ENCODE peak calls at places on chromosomes 12 and 14, in ten cellular contexts. X is ovary, P is stomach, S is endodermal cell, Q is K562, I is fibroblast of lung, Y is neural progenitor cell, M is OCI-LY7, D is brain microvascular endothelial cell, H is psoas muscle. N is an unnamed sample.

GRCh38 chr14:104602933-104603325 is 1.6 kb downstream of the TMEM179 start:
- DNase-seq in M (no peak), S (no peak), P (no peak), H (peak), Q (no peak), Y (no peak), X (no peak), D (no peak), I (no peak), N (peak)

GRCh38 chr14:28308727-28309126 is 457.9 kb upstream of the FOXG1 start:
- DNase-seq in X (no peak), Q (no peak), D (peak), M (no peak), S (no peak), H (no peak), P (no peak), Y (no peak), I (peak), N (no peak)

GRCh38 chr12:75921687-75922289 is 109.8 kb downstream of the PHLDA1 start:
- DNase-seq in S (no peak), H (no peak), I (no peak), P (peak), D (no peak), Q (no peak), M (no peak), Y (no peak), X (no peak), N (no peak)

GRCh38 chr12:76643438-76643837 is 83.9 kb upstream of the OSBPL8 start:
- DNase-seq in X (no peak), Y (no peak), I (peak), S (no peak), M (no peak), D (no peak), Q (no peak), H (no peak), P (no peak), N (no peak)

GRCh38 chr14:104971447-104972240 is 6.5 kb downstream of the AHNAK2 start:
- DNase-seq in Q (no peak), D (no peak), M (no peak), S (peak), I (no peak), P (no peak), X (no peak), Y (no peak), H (peak), N (no peak)

GRCh38 chr12:89693639-89694202 is 14.9 kb downstream of the ATP2B1 start:
- DNase-seq in I (peak), Q (no peak), S (no peak), P (no peak), X (no peak), M (no peak), D (no peak), Y (no peak), H (no peak), N (no peak)

GRCh38 chr14:61750708-61751474 is 11.3 kb upstream of the SNAPC1 start:
- DNase-seq in D (no peak), X (peak), P (peak), H (peak), M (peak), Q (peak), S (peak), Y (no peak), I (peak), N (peak)

GRCh38 chr12:93109794-93110203 is 180.7 kb upstream of the EEA1 start:
- DNase-seq in M (no peak), S (no peak), X (peak), Q (no peak), I (no peak), D (no peak), Y (no peak), H (no peak), P (no peak), N (no peak)

GRCh38 chr14:102508774-102509743 is 517 bp downstream of the ANKRD9 start:
- DNase-seq in D (no peak), M (no peak), Q (peak), Y (no peak), X (peak), I (peak), H (peak), S (peak), P (peak), N (no peak)

GRCh38 chr14:38078393-38078792 is 129.3 kb upstream of the SSTR1 start:
- DNase-seq in M (peak), S (no peak), I (no peak), D (no peak), Y (no peak), X (no peak), H (no peak), P (peak), Q (no peak), N (no peak)

GRCh38 chr12:41339784-41340183 is 151.7 kb downstream of the PDZRN4 start:
- DNase-seq in Y (no peak), X (no peak), S (no peak), H (no peak), Q (no peak), I (no peak), D (no peak), M (no peak), P (no peak), N (no peak)

GRCh38 chr12:90854136-90854689 is 100.8 kb downstream of the CCER1 start:
- DNase-seq in Q (peak), X (no peak), H (no peak), I (peak), D (peak), M (peak), Y (peak), S (peak), P (no peak), N (no peak)

GRCh38 chr14:50344116-50344775 is 32.1 kb downstream of the DMAC2L start:
- DNase-seq in D (no peak), S (no peak), I (peak), Q (no peak), P (no peak), X (no peak), Y (no peak), H (no peak), M (no peak), N (no peak)

GRCh38 chr14:50344831-50345563 is 32.9 kb downstream of the DMAC2L start:
- DNase-seq in P (no peak), M (no peak), D (no peak), H (no peak), S (no peak), I (no peak), X (no peak), Y (no peak), Q (no peak), N (no peak)

GRCh38 chr14:50345891-50346422 is 33.8 kb downstream of the DMAC2L start:
- DNase-seq in P (no peak), I (no peak), D (no peak), S (no peak), H (no peak), X (no peak), Y (no peak), Q (no peak), M (no peak), N (no peak)

GRCh38 chr14:50348933-50349332 is 36.8 kb downstream of the DMAC2L start:
- DNase-seq in P (no peak), S (no peak), M (no peak), I (no peak), D (no peak), H (no peak), Y (no peak), Q (no peak), X (no peak), N (no peak)

GRCh38 chr14:50347521-50347920 is 35.4 kb downstream of the DMAC2L start:
- DNase-seq in X (no peak), Y (no peak), D (peak), I (peak), H (no peak), S (no peak), M (no peak), P (no peak), Q (peak), N (no peak)
- H3K27ac ChIP-seq in X (peak), Y (no peak), D (peak), I (no peak), H (no peak), S (no peak), M (no peak), P (no peak), Q (peak), N (no peak)

GRCh38 chr12:95532851-95533250 is 18.4 kb downstream of the USP44 start:
- DNase-seq in I (peak), M (no peak), Y (no peak), H (no peak), P (no peak), D (peak), S (no peak), X (no peak), Q (no peak), N (no peak)

GRCh38 chr12:95533985-95534384 is 17.3 kb downstream of the USP44 start:
- DNase-seq in S (no peak), Q (no peak), X (no peak), Y (no peak), D (no peak), P (no peak), H (no peak), M (no peak), I (no peak), N (no peak)

GRCh38 chr12:95538656-95539055 is 12.6 kb downstream of the USP44 start:
- DNase-seq in P (no peak), I (no peak), Q (no peak), S (peak), H (no peak), Y (no peak), D (no peak), M (no peak), X (no peak), N (no peak)

GRCh38 chr12:95541436-95541835 is 9.8 kb downstream of the USP44 start:
- DNase-seq in Q (no peak), D (no peak), X (no peak), Y (no peak), P (no peak), M (no peak), S (no peak), H (no peak), I (no peak), N (no peak)

DNA sequence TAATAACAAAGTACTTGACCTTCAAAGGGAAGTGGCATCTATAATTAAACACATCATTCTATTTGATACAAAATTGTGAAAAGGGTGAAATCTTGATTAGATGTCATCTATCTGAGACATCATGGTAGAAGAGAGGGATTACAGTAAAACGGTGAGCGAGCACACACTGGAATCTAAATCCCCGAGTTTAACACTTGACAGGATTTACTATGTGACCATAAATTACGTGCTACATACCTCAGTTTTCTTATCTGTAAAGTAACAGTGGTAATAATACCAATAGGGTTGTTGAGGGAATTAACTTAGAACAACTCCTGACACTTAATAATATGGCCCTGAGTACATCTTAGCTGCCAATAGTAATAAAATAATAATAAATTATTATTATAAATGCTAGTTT is 13.3 kb downstream of the USP44 start:
- DNase-seq in P (no peak), Q (no peak), X (no peak), S (no peak), Y (no peak), M (no peak), D (no peak), I (no peak), H (no peak), N (no peak)
- TF ChIP-seq CTCF in P (no peak), Q (no peak), X (no peak), S (no peak), Y (no peak), M (no peak), D (no peak), I (no peak), H (no peak), N (no peak)

DNA sequence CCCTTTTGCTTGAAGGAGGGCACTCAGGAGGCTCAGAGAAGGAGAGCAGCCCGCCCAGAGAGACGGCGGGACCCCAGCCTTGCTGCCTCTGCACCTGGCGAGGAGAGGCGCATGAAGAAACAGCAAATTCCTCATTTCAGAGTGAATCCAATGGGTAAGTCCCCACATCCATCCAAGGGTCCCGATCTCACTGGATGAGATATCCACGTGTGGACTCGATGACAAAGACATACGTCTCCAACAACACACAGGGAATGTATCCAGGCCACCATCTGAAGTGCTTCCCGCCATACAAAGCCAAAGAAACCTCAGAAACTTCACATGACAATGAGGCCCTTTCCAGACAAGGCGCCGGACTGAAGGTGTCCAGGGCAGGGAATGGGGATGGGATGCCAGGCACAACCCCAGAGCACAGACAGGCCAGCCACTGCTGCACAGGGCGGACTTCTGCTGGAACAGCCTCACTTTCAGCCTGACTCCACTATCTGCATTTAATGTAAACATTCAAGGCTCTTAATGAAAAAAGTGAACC is 14.5 kb downstream of the CCDC88C start:
- DNase-seq in H (no peak), I (no peak), P (no peak), Y (no peak), Q (no peak), D (no peak), X (no peak), M (no peak), S (no peak), N (no peak)
- H3K4me3 ChIP-seq in H (no peak), I (no peak), P (no peak), Y (no peak), Q (peak), D (no peak), X (no peak), M (peak), S (no peak), N (no peak)

GRCh38 chr14:57897148-57897547 is 31.3 kb upstream of the SLC35F4 start:
- DNase-seq in P (no peak), S (no peak), H (no peak), X (no peak), D (no peak), I (no peak), Q (no peak), Y (no peak), M (no peak), N (no peak)
- H3K27ac ChIP-seq in P (no peak), S (no peak), H (no peak), X (no peak), D (no peak), I (no peak), Q (no peak), Y (no peak), M (no peak), N (no peak)

N was measured in coronary artery.